ENCODE peak calls at places on chromosome 18, in seven cellular contexts. One of them, this sample, is unnamed.

GRCh38 chr18:31049189-31049588 is 6.6 kb upstream of the DSC3 start:
- DNase-seq in AG08396: no peak
- DNase-seq in neural crest cell: no peak
- DNase-seq in GM12891: no peak
- DNase-seq in NCI-H2029: peak; percentile 1
- DNase-seq in right lobe of liver: no peak
- DNase-seq in AG04450: no peak
- DNase-seq in this sample: no peak

GRCh38 chr18:35478520-35479435 is 19.0 kb downstream of the INO80C start:
- DNase-seq in AG08396: peak; percentile 71
- DNase-seq in neural crest cell: no peak
- DNase-seq in GM12891: no peak
- DNase-seq in NCI-H2029: no peak
- DNase-seq in right lobe of liver: peak; percentile 62
- DNase-seq in AG04450: no peak
- DNase-seq in this sample: no peak

GRCh38 chr18:37524546-37525301 is 40.9 kb downstream of the CELF4 start:
- DNase-seq in AG08396: no peak
- DNase-seq in neural crest cell: peak; percentile 36
- DNase-seq in GM12891: no peak
- DNase-seq in NCI-H2029: no peak
- DNase-seq in right lobe of liver: peak; percentile 10
- DNase-seq in AG04450: no peak
- DNase-seq in this sample: no peak

GRCh38 chr18:57209697-57210096 is 62.8 kb downstream of the BOD1L2 start:
- DNase-seq in AG08396: no peak
- DNase-seq in neural crest cell: no peak
- DNase-seq in GM12891: no peak
- DNase-seq in NCI-H2029: no peak
- DNase-seq in right lobe of liver: no peak
- DNase-seq in AG04450: no peak
- DNase-seq in this sample: no peak

GRCh38 chr18:652131-652530 is 5.3 kb upstream of the TYMS start:
- DNase-seq in AG08396: no peak
- DNase-seq in neural crest cell: no peak
- DNase-seq in GM12891: no peak
- DNase-seq in NCI-H2029: no peak
- DNase-seq in right lobe of liver: no peak
- DNase-seq in AG04450: no peak
- DNase-seq in this sample: no peak

GRCh38 chr18:78777992-78778391 is 201.6 kb upstream of the SALL3 start:
- DNase-seq in AG08396: no peak
- DNase-seq in neural crest cell: no peak
- DNase-seq in GM12891: no peak
- DNase-seq in NCI-H2029: no peak
- DNase-seq in right lobe of liver: no peak
- DNase-seq in AG04450: no peak
- DNase-seq in this sample: no peak

GRCh38 chr18:9765505-9765904 is 57.4 kb downstream of the RAB31 start:
- DNase-seq in AG08396: no peak
- DNase-seq in neural crest cell: no peak
- DNase-seq in GM12891: no peak
- DNase-seq in NCI-H2029: no peak
- DNase-seq in right lobe of liver: no peak
- DNase-seq in AG04450: no peak
- DNase-seq in this sample: no peak

GRCh38 chr18:67300498-67300897 is 216.0 kb downstream of the DSEL start:
- DNase-seq in AG08396: no peak
- DNase-seq in neural crest cell: no peak
- DNase-seq in GM12891: no peak
- DNase-seq in NCI-H2029: no peak
- DNase-seq in right lobe of liver: no peak
- DNase-seq in AG04450: no peak
- DNase-seq in this sample: no peak

GRCh38 chr18:26543368-26543767 is 5.0 kb downstream of the KCTD1 start:
- DNase-seq in AG08396: no peak
- DNase-seq in neural crest cell: no peak
- DNase-seq in GM12891: no peak
- DNase-seq in NCI-H2029: no peak
- DNase-seq in right lobe of liver: no peak
- DNase-seq in AG04450: no peak
- DNase-seq in this sample: no peak

GRCh38 chr18:71105078-71105819 is 816.4 kb downstream of the SOCS6 start:
- DNase-seq in AG08396: peak; percentile 8
- DNase-seq in neural crest cell: no peak
- DNase-seq in GM12891: no peak
- DNase-seq in NCI-H2029: no peak
- DNase-seq in right lobe of liver: no peak
- DNase-seq in AG04450: peak; percentile 3
- DNase-seq in this sample: no peak

GRCh38 chr18:10514621-10515020 is 11.2 kb upstream of the NAPG start:
- DNase-seq in AG08396: no peak
- DNase-seq in neural crest cell: no peak
- DNase-seq in GM12891: no peak
- DNase-seq in NCI-H2029: no peak
- DNase-seq in right lobe of liver: no peak
- DNase-seq in AG04450: no peak
- DNase-seq in this sample: no peak

GRCh38 chr18:3703732-3704176 is 253.8 kb downstream of the TGIF1 start:
- DNase-seq in AG08396: peak; percentile 70
- DNase-seq in neural crest cell: peak; percentile 56
- DNase-seq in GM12891: no peak
- DNase-seq in NCI-H2029: no peak
- DNase-seq in right lobe of liver: peak; percentile 59
- DNase-seq in AG04450: peak; percentile 42
- DNase-seq in this sample: peak; percentile 25

GRCh38 chr18:54607213-54607934 is 16.3 kb downstream of the DYNAP start:
- DNase-seq in AG08396: no peak
- DNase-seq in neural crest cell: no peak
- DNase-seq in GM12891: no peak
- DNase-seq in NCI-H2029: peak; percentile 71
- DNase-seq in right lobe of liver: no peak
- DNase-seq in AG04450: no peak
- DNase-seq in this sample: peak; percentile 35

GRCh38 chr18:78652001-78652545 is 327.5 kb upstream of the SALL3 start:
- DNase-seq in AG08396: no peak
- DNase-seq in neural crest cell: no peak
- DNase-seq in GM12891: no peak
- DNase-seq in NCI-H2029: no peak
- DNase-seq in right lobe of liver: no peak
- DNase-seq in AG04450: no peak
- DNase-seq in this sample: no peak

GRCh38 chr18:75896865-75897264 is 469.4 kb upstream of the SMIM21 start:
- DNase-seq in AG08396: no peak
- DNase-seq in neural crest cell: peak; percentile 18
- DNase-seq in GM12891: no peak
- DNase-seq in NCI-H2029: peak; percentile 45
- DNase-seq in right lobe of liver: no peak
- DNase-seq in AG04450: no peak
- DNase-seq in this sample: no peak

GRCh38 chr18:32891130-32891529 is 118.3 kb upstream of the KLHL14 start:
- DNase-seq in AG08396: no peak
- DNase-seq in neural crest cell: no peak
- DNase-seq in GM12891: no peak
- DNase-seq in NCI-H2029: no peak
- DNase-seq in right lobe of liver: no peak
- DNase-seq in AG04450: no peak
- DNase-seq in this sample: no peak

GRCh38 chr18:48695671-48696070 is 156.8 kb downstream of the CTIF start:
- DNase-seq in AG08396: no peak
- DNase-seq in neural crest cell: no peak
- DNase-seq in GM12891: no peak
- DNase-seq in NCI-H2029: no peak
- DNase-seq in right lobe of liver: no peak
- DNase-seq in AG04450: no peak
- DNase-seq in this sample: no peak

GRCh38 chr18:72544092-72544886 is at the start of gene CBLN2:
- DNase-seq in AG08396: peak; percentile 88
- DNase-seq in neural crest cell: peak; percentile 77
- DNase-seq in GM12891: peak; percentile 76
- DNase-seq in NCI-H2029: peak; percentile 19
- DNase-seq in right lobe of liver: peak; percentile 66
- DNase-seq in AG04450: peak; percentile 8
- DNase-seq in this sample: peak; percentile 50

GRCh38 chr18:49031511-49032188 is 80.9 kb upstream of the SMAD7 start:
- DNase-seq in AG08396: no peak
- DNase-seq in neural crest cell: no peak
- DNase-seq in GM12891: no peak
- DNase-seq in NCI-H2029: no peak
- DNase-seq in right lobe of liver: no peak
- DNase-seq in AG04450: no peak
- DNase-seq in this sample: no peak

GRCh38 chr18:21559195-21559594 is 41.3 kb downstream of the ESCO1 start:
- DNase-seq in AG08396: no peak
- DNase-seq in neural crest cell: no peak
- DNase-seq in GM12891: no peak
- DNase-seq in NCI-H2029: no peak
- DNase-seq in right lobe of liver: no peak
- DNase-seq in AG04450: no peak
- DNase-seq in this sample: no peak

GRCh38 chr18:13447621-13448020 is 229.1 kb downstream of the LDLRAD4 start:
- DNase-seq in AG08396: peak; percentile 42
- DNase-seq in neural crest cell: no peak
- DNase-seq in GM12891: no peak
- DNase-seq in NCI-H2029: no peak
- DNase-seq in right lobe of liver: no peak
- DNase-seq in AG04450: no peak
- DNase-seq in this sample: no peak

GRCh38 chr18:35571138-35571537 is 10.4 kb upstream of the GALNT1 start:
- DNase-seq in AG08396: no peak
- DNase-seq in neural crest cell: no peak
- DNase-seq in GM12891: no peak
- DNase-seq in NCI-H2029: no peak
- DNase-seq in right lobe of liver: no peak
- DNase-seq in AG04450: no peak
- DNase-seq in this sample: no peak

GRCh38 chr18:32469190-32469611 is 1.5 kb downstream of the GAREM1 start:
- DNase-seq in AG08396: peak; percentile 33
- DNase-seq in neural crest cell: no peak
- DNase-seq in GM12891: no peak
- DNase-seq in NCI-H2029: peak; percentile 27
- DNase-seq in right lobe of liver: peak; percentile 71
- DNase-seq in AG04450: no peak
- DNase-seq in this sample: no peak

GRCh38 chr18:44733069-44733753 is 52.5 kb downstream of the SETBP1 start:
- DNase-seq in AG08396: peak; percentile 81
- DNase-seq in neural crest cell: no peak
- DNase-seq in GM12891: no peak
- DNase-seq in NCI-H2029: no peak
- DNase-seq in right lobe of liver: no peak
- DNase-seq in AG04450: peak; percentile 44
- DNase-seq in this sample: no peak

This sample was measured in iPS DF 6.9.